ENCODE peak calls at places on chromosomes 5 and 9, in six cellular contexts. D is omental fat pad, T is brain microvascular endothelial cell, H is neural crest cell, V is dorsolateral prefrontal cortex, P is fibroblast of mammary gland. Q is an unnamed sample.

GRCh38 chr5:16596541-16596940 is 20.3 kb downstream of the RETREG1 start:
- DNase-seq in D (no peak), H (no peak), P (no peak), V (no peak), T (peak), Q (no peak)

GRCh38 chr5:123095694-123096120 is 6.7 kb downstream of the PRDM6 start:
- DNase-seq in P (no peak), H (no peak), T (no peak), V (no peak), D (no peak), Q (no peak)

GRCh38 chr9:127210851-127211730 is 53.5 kb upstream of the GARNL3 start:
- DNase-seq in D (no peak), H (no peak), V (no peak), P (no peak), T (no peak), Q (no peak)

GRCh38 chr9:134128727-134129679 is 6.9 kb upstream of the WDR5 start:
- DNase-seq in D (no peak), V (no peak), T (no peak), H (no peak), P (no peak), Q (no peak)

GRCh38 chr5:76521240-76521758 is 101.9 kb downstream of the F2RL2 start:
- DNase-seq in P (peak), H (no peak), T (peak), V (no peak), D (no peak), Q (no peak)

GRCh38 chr9:95070549-95071021 is 246.9 kb downstream of the FANCC start:
- DNase-seq in V (no peak), D (no peak), H (no peak), T (no peak), P (no peak), Q (no peak)

GRCh38 chr5:173534664-173535063 is 81.8 kb downstream of the BOD1 start:
- DNase-seq in V (no peak), H (no peak), D (no peak), P (peak), T (no peak), Q (no peak)

GRCh38 chr9:120436937-120437592 is 142.9 kb downstream of the CDK5RAP2 start:
- DNase-seq in V (no peak), H (no peak), T (no peak), P (peak), D (no peak), Q (no peak)

GRCh38 chr5:88888799-88889164 is 5.8 kb upstream of the MEF2C start:
- DNase-seq in T (no peak), H (no peak), P (no peak), D (no peak), V (no peak), Q (no peak)

GRCh38 chr5:73948289-73948688 is 322.3 kb downstream of the ARHGEF28 start:
- DNase-seq in H (no peak), P (peak), T (no peak), V (no peak), D (no peak), Q (no peak)

GRCh38 chr5:10707198-10708187 is 53.5 kb downstream of the DAP start:
- DNase-seq in T (no peak), P (peak), D (no peak), H (no peak), V (no peak), Q (no peak)

GRCh38 chr5:38921174-38921573 is 75.4 kb downstream of the OSMR start:
- DNase-seq in D (no peak), T (no peak), P (peak), V (no peak), H (no peak), Q (no peak)

GRCh38 chr5:67935908-67936573 is 279.5 kb upstream of the PIK3R1 start:
- DNase-seq in D (no peak), P (no peak), T (no peak), V (no peak), H (no peak), Q (no peak)

GRCh38 chr9:136644343-136644592 is 18.4 kb upstream of the EGFL7 start:
- DNase-seq in D (no peak), H (no peak), V (no peak), T (no peak), P (peak), Q (no peak)

GRCh38 chr9:136645343-136645902 is 17.3 kb upstream of the EGFL7 start:
- DNase-seq in D (no peak), H (no peak), P (no peak), T (no peak), V (no peak), Q (peak)

GRCh38 chr9:136646827-136647711 is 15.6 kb upstream of the EGFL7 start:
- DNase-seq in H (no peak), V (no peak), P (no peak), T (no peak), D (no peak), Q (peak)

GRCh38 chr9:136644593-136645342 is 17.9 kb upstream of the EGFL7 start:
- DNase-seq in D (peak), H (peak), P (peak), T (no peak), V (peak), Q (peak)

GRCh38 chr9:136645903-136646754 is 16.6 kb upstream of the EGFL7 start:
- DNase-seq in T (no peak), H (no peak), D (no peak), V (no peak), P (no peak), Q (peak)
- TF ChIP-seq CTCF in T (no peak), H (no peak), D (no peak), V (no peak), P (no peak), Q (no peak)

DNA sequence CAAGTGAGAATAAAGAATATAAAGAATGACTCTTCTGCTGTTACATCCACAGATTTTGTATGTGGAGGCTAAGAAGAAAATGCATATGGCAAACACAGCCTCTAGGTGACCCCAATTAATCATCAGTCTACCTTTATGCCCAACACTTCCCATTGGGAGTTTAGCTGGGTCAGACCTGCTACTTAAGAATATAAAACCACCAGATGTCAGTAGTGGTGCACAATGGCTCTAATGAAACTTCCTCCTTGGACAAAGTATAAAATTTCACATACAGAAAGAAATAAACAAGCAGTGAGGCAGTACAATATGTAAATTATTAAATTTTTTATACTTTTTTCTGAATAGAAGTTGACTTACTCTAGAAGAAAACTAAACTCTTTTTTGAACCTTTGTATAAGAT is 539.9 kb downstream of the BRINP1 start:
- DNase-seq in P (peak), T (no peak), H (no peak), D (no peak), V (no peak), Q (no peak)
- TF ChIP-seq CTCF in P (peak), T (no peak), H (peak), D (no peak), V (no peak), Q (no peak)

GRCh38 chr5:170781946-170782345 is 1.6 kb upstream of the GABRP start:
- DNase-seq in V (no peak), H (no peak), T (no peak), D (no peak), P (no peak), Q (no peak)
- TF ChIP-seq CTCF in V (no peak), H (no peak), T (no peak), D (no peak), P (no peak), Q (no peak)

DNA sequence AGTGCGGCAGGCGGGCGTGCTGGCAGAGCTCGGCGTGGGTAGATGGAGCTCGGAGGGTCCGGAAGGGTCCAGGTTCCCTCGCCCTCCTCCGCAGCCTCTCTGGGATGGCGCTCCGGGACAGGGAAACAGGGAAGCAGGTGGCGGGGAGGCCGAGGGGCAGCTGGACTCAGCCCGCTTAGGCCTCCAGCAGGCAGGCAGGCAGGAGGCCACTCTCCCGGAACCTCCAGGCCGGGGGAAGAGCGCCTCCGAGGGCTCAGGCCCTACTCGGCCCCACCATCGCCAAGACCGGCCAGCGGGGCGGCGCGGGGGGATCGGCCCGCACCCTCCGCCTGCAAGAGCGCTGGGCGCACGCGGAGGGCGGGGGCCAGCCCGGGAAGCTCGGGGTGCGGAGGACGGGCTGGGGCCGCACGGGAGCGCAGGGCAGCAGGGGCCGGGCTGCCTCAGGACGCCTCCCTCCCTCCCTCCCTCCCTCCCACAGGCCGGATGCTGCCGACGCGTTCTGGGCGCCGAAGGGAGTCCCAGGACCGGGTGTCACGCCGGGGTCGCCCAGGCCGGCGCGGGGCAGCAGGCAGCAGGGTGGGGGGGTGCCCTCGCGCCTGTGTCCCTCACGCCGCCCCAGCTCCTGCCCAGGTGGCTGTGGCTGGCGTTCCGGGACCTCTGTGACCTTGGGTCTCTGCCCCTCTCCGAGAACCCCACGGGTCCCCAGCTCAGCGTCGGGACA is 977 bp downstream of the MGAT4B start:
- DNase-seq in P (no peak), V (no peak), T (no peak), H (peak), D (no peak), Q (peak)
- TF ChIP-seq CTCF in P (no peak), V (no peak), T (no peak), H (no peak), D (no peak), Q (no peak)

GRCh38 chr9:112711050-112711689 is 6.7 kb downstream of the INIP start:
- DNase-seq in P (peak), D (no peak), T (peak), V (no peak), H (no peak), Q (no peak)

GRCh38 chr9:112703304-112703703 is 14.6 kb downstream of the INIP start:
- DNase-seq in D (no peak), P (no peak), T (no peak), V (no peak), H (no peak), Q (no peak)

GRCh38 chr9:112700080-112700479 is 17.8 kb downstream of the INIP start:
- DNase-seq in D (no peak), H (no peak), P (no peak), T (peak), V (no peak), Q (no peak)

GRCh38 chr9:112705773-112706427 is 12.0 kb downstream of the INIP start:
- DNase-seq in T (peak), H (peak), P (peak), D (no peak), V (no peak), Q (no peak)
- TF ChIP-seq CTCF in T (peak), H (peak), P (peak), D (no peak), V (peak), Q (no peak)

GRCh38 chr5:155472780-155473179 is 459.2 kb downstream of the KIF4B start:
- DNase-seq in T (no peak), D (no peak), P (no peak), H (no peak), V (no peak), Q (no peak)

GRCh38 chr5:155475318-155475717 is 461.8 kb downstream of the KIF4B start:
- DNase-seq in H (no peak), V (no peak), P (no peak), D (no peak), T (no peak), Q (no peak)

GRCh38 chr5:155466851-155467250 is 453.3 kb downstream of the KIF4B start:
- DNase-seq in H (no peak), D (no peak), T (no peak), V (no peak), P (no peak), Q (no peak)

DNA sequence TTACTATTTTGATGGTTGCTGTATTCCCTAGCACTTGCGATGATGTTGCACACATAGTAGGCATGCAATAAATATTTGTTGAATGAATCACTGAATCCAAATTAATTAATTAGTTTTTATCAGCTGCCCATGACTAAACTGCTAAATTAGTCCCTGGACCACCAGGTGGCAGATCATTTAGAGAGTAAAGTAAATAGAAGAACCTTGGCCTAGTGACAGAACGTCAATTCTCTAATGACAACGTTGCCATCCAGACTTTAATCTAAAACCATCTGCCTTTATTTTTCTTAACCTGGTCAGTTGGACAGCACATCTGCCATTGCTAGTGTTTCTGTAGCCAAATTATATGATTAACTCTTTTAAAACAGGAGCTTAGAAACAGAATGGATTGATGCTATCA is 457.5 kb downstream of the KIF4B start:
- DNase-seq in P (no peak), T (no peak), D (no peak), V (no peak), H (no peak), Q (no peak)
- TF ChIP-seq CTCF in P (no peak), T (no peak), D (no peak), V (no peak), H (no peak), Q (no peak)

DNA sequence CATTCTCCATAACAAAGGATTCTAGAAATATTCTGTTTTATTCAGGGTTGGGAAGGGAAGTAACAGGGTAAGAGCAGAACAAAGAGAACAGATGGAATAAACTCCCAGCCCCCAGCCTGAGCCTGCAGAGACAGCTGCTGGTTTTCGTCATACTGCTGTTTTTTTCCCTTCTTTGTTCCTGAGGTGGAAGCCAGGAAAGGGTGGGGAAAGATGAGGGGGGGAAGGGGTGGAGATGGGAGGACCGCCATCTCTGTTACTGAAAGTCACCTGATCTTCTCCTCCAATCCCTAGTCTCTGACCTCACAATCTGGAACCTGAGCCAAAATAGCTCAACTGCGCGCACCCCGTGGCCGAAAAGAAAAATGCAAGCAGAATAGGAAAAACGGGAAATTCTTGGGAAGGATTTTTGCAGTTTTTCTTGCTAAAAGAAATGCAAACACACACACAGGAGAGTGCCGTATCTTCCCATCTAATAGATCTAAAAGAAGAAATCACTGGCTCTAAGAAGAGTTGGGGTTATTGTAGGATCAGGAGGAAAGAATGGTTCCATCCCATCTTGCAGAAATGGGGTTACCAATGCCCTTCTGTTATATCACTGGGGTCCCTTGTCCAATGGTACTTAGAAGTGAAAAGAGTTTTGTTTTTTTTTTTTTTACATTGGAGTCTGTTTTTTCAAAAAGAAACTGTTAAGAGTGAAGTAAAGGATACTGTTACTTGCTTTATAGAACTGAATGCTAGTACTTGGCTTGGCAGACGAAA is 57.9 kb downstream of the DIAPH1 start:
- DNase-seq in V (peak), P (peak), D (peak), T (peak), H (peak), Q (no peak)
- TF ChIP-seq CTCF in V (peak), P (peak), D (peak), T (peak), H (peak), Q (no peak)

GRCh38 chr5:177542816-177543472 is 11.4 kb downstream of the FAM193B start:
- DNase-seq in P (no peak), D (no peak), H (no peak), V (no peak), T (no peak), Q (no peak)

GRCh38 chr5:177545487-177546261 is 8.7 kb downstream of the FAM193B start:
- DNase-seq in T (peak), D (no peak), V (no peak), H (no peak), P (peak), Q (no peak)

GRCh38 chr5:177550120-177550519 is 4.2 kb downstream of the FAM193B start:
- DNase-seq in D (no peak), T (no peak), V (no peak), H (no peak), P (no peak), Q (no peak)

GRCh38 chr5:177547736-177548135 is 6.6 kb downstream of the FAM193B start:
- DNase-seq in P (no peak), D (no peak), V (no peak), T (no peak), H (no peak), Q (no peak)

GRCh38 chr5:177546262-177546741 is 8.1 kb downstream of the FAM193B start:
- DNase-seq in H (no peak), V (no peak), T (peak), P (peak), D (no peak), Q (no peak)
- TF ChIP-seq CTCF in H (no peak), V (no peak), T (no peak), P (no peak), D (no peak), Q (no peak)

Q was measured in activated B cell treated with CpG ODN at 0.5 μM for 24 hours.